ENCODE peak calls at places on chromosomes 2 and 18, in four cellular contexts. One of them, this sample, is unnamed.

GRCh38 chr18:54090856-54091255 is 133.6 kb downstream of the MBD2 start:
- DNase-seq in AG04449: no peak
- DNase-seq in neural progenitor cell: no peak
- DNase-seq in Peyer's patch: no peak
- DNase-seq in this sample: no peak

GRCh38 chr2:71699428-71699827 is 246.1 kb downstream of the DYSF start:
- DNase-seq in AG04449: no peak
- DNase-seq in neural progenitor cell: no peak
- DNase-seq in Peyer's patch: no peak
- DNase-seq in this sample: no peak

GRCh38 chr2:232336241-232336736 is 42.3 kb upstream of the ALPP start:
- DNase-seq in AG04449: no peak
- DNase-seq in neural progenitor cell: no peak
- DNase-seq in Peyer's patch: no peak
- DNase-seq in this sample: no peak

GRCh38 chr2:135916232-135916631 is 40.0 kb upstream of the MCM6 start:
- DNase-seq in AG04449: no peak
- DNase-seq in neural progenitor cell: peak
- DNase-seq in Peyer's patch: no peak
- DNase-seq in this sample: no peak

GRCh38 chr18:69401475-69402218 is 959 bp downstream of the DOK6 start:
- DNase-seq in AG04449: no peak
- DNase-seq in neural progenitor cell: peak
- DNase-seq in Peyer's patch: no peak
- DNase-seq in this sample: no peak

GRCh38 chr2:24342110-24342910 is 18.0 kb downstream of the ITSN2 start:
- DNase-seq in AG04449: peak
- DNase-seq in neural progenitor cell: no peak
- DNase-seq in Peyer's patch: no peak
- DNase-seq in this sample: no peak

GRCh38 chr2:101516833-101517690 is 42.1 kb upstream of the RFX8 start:
- DNase-seq in AG04449: peak
- DNase-seq in neural progenitor cell: no peak
- DNase-seq in Peyer's patch: no peak
- DNase-seq in this sample: no peak

GRCh38 chr2:215635071-215635787 is 199.4 kb upstream of the FN1 start:
- DNase-seq in AG04449: no peak
- DNase-seq in neural progenitor cell: no peak
- DNase-seq in Peyer's patch: no peak
- DNase-seq in this sample: no peak

GRCh38 chr2:176130153-176130916 is 830 bp downstream of the HOXD8 start:
- DNase-seq in AG04449: no peak
- DNase-seq in neural progenitor cell: peak
- DNase-seq in Peyer's patch: no peak
- DNase-seq in this sample: no peak

GRCh38 chr2:235206399-235206798 is 254.6 kb downstream of the SH3BP4 start:
- DNase-seq in AG04449: no peak
- DNase-seq in neural progenitor cell: no peak
- DNase-seq in Peyer's patch: no peak
- DNase-seq in this sample: no peak

GRCh38 chr2:10520154-10520553 is 72.0 kb upstream of the ODC1 start:
- DNase-seq in AG04449: no peak
- DNase-seq in neural progenitor cell: no peak
- DNase-seq in Peyer's patch: no peak
- DNase-seq in this sample: no peak

GRCh38 chr2:23381084-23381483 is 3.9 kb upstream of the KLHL29 start:
- DNase-seq in AG04449: no peak
- DNase-seq in neural progenitor cell: no peak
- DNase-seq in Peyer's patch: no peak
- DNase-seq in this sample: no peak

GRCh38 chr18:48769006-48769646 is 181.6 kb downstream of the SMAD7 start:
- DNase-seq in AG04449: no peak
- DNase-seq in neural progenitor cell: no peak
- DNase-seq in Peyer's patch: no peak
- DNase-seq in this sample: no peak

GRCh38 chr2:113858764-113859163 is 31.1 kb upstream of the ACTR3 start:
- DNase-seq in AG04449: peak
- DNase-seq in neural progenitor cell: no peak
- DNase-seq in Peyer's patch: no peak
- DNase-seq in this sample: no peak

GRCh38 chr18:49071776-49072175 is 121.0 kb upstream of the SMAD7 start:
- DNase-seq in AG04449: no peak
- DNase-seq in neural progenitor cell: no peak
- DNase-seq in Peyer's patch: no peak
- DNase-seq in this sample: no peak

GRCh38 chr2:171811229-171811628 is 82.8 kb downstream of the SLC25A12 start:
- DNase-seq in AG04449: no peak
- DNase-seq in neural progenitor cell: peak
- DNase-seq in Peyer's patch: no peak
- DNase-seq in this sample: no peak

GRCh38 chr2:214311031-214311533 is 99.8 kb upstream of the VWC2L start:
- DNase-seq in AG04449: no peak
- DNase-seq in neural progenitor cell: peak
- DNase-seq in Peyer's patch: no peak
- DNase-seq in this sample: no peak

GRCh38 chr18:70337139-70337972 is 48.5 kb downstream of the SOCS6 start:
- DNase-seq in AG04449: peak
- DNase-seq in neural progenitor cell: peak
- DNase-seq in Peyer's patch: no peak
- DNase-seq in this sample: no peak

GRCh38 chr2:236828820-236829219 is 256.9 kb upstream of the COPS8 start:
- DNase-seq in AG04449: no peak
- DNase-seq in neural progenitor cell: no peak
- DNase-seq in Peyer's patch: no peak
- DNase-seq in this sample: no peak

GRCh38 chr2:229689307-229689839 is 25.0 kb downstream of the DNER start:
- DNase-seq in AG04449: no peak
- DNase-seq in neural progenitor cell: no peak
- DNase-seq in Peyer's patch: no peak
- DNase-seq in this sample: no peak

GRCh38 chr18:35460719-35461118 is 37.0 kb downstream of the INO80C start:
- DNase-seq in AG04449: no peak
- DNase-seq in neural progenitor cell: no peak
- DNase-seq in Peyer's patch: no peak
- DNase-seq in this sample: no peak

GRCh38 chr18:57890266-57890665 is 87.2 kb upstream of the ATP8B1 start:
- DNase-seq in AG04449: no peak
- DNase-seq in neural progenitor cell: no peak
- DNase-seq in Peyer's patch: no peak
- DNase-seq in this sample: no peak

GRCh38 chr2:181228661-181229060 is 228.5 kb upstream of the ITGA4 start:
- DNase-seq in AG04449: no peak
- DNase-seq in neural progenitor cell: no peak
- DNase-seq in Peyer's patch: no peak
- DNase-seq in this sample: no peak

GRCh38 chr2:241036964-241037421 is 38.6 kb downstream of the SNED1 start:
- DNase-seq in AG04449: no peak
- DNase-seq in neural progenitor cell: no peak
- DNase-seq in Peyer's patch: peak
- DNase-seq in this sample: no peak

GRCh38 chr2:241034490-241035141 is 36.2 kb downstream of the SNED1 start:
- DNase-seq in AG04449: no peak
- DNase-seq in neural progenitor cell: no peak
- DNase-seq in Peyer's patch: no peak
- DNase-seq in this sample: no peak

GRCh38 chr2:241035142-241035817 is 36.9 kb downstream of the SNED1 start:
- DNase-seq in AG04449: no peak
- DNase-seq in neural progenitor cell: peak
- DNase-seq in Peyer's patch: peak
- DNase-seq in this sample: no peak

GRCh38 chr2:241036397-241036963 is 38.1 kb downstream of the SNED1 start:
- DNase-seq in AG04449: no peak
- DNase-seq in neural progenitor cell: peak
- DNase-seq in Peyer's patch: peak
- DNase-seq in this sample: peak

GRCh38 chr2:241035818-241036396 is 37.5 kb downstream of the SNED1 start:
- DNase-seq in AG04449: no peak
- DNase-seq in neural progenitor cell: peak
- DNase-seq in Peyer's patch: peak
- DNase-seq in this sample: no peak
- H3K4me3 ChIP-seq in AG04449: peak
- H3K4me3 ChIP-seq in neural progenitor cell: peak
- H3K4me3 ChIP-seq in Peyer's patch: peak
- H3K4me3 ChIP-seq in this sample: peak

GRCh38 chr2:66430195-66430905 is 4.6 kb upstream of the MEIS1 start:
- DNase-seq in AG04449: no peak
- DNase-seq in neural progenitor cell: no peak
- DNase-seq in Peyer's patch: no peak
- DNase-seq in this sample: no peak

GRCh38 chr2:66428986-66429612 is 5.8 kb upstream of the MEIS1 start:
- DNase-seq in AG04449: no peak
- DNase-seq in neural progenitor cell: peak
- DNase-seq in Peyer's patch: no peak
- DNase-seq in this sample: no peak

GRCh38 chr2:66432801-66433694 is 1.9 kb upstream of the MEIS1 start:
- DNase-seq in AG04449: peak
- DNase-seq in neural progenitor cell: peak
- DNase-seq in Peyer's patch: no peak
- DNase-seq in this sample: no peak

GRCh38 chr2:66431840-66432511 is 2.9 kb upstream of the MEIS1 start:
- DNase-seq in AG04449: no peak
- DNase-seq in neural progenitor cell: peak
- DNase-seq in Peyer's patch: no peak
- DNase-seq in this sample: no peak

GRCh38 chr2:66430906-66431619 is 3.9 kb upstream of the MEIS1 start:
- DNase-seq in AG04449: no peak
- DNase-seq in neural progenitor cell: peak
- DNase-seq in Peyer's patch: no peak
- DNase-seq in this sample: no peak
- TF ChIP-seq CTCF in AG04449: no peak
- TF ChIP-seq CTCF in neural progenitor cell: no peak
- TF ChIP-seq CTCF in Peyer's patch: no peak
- TF ChIP-seq CTCF in this sample: no peak

GRCh38 chr2:118224144-118224887 is 136.0 kb downstream of the INSIG2 start:
- DNase-seq in AG04449: no peak
- DNase-seq in neural progenitor cell: peak
- DNase-seq in Peyer's patch: peak
- DNase-seq in this sample: no peak
- H3K4me3 ChIP-seq in AG04449: peak
- H3K4me3 ChIP-seq in neural progenitor cell: peak
- H3K4me3 ChIP-seq in Peyer's patch: peak
- H3K4me3 ChIP-seq in this sample: peak

GRCh38 chr2:75481041-75481836 is 79.5 kb downstream of the EVA1A start:
- DNase-seq in AG04449: no peak
- DNase-seq in neural progenitor cell: peak
- DNase-seq in Peyer's patch: no peak
- DNase-seq in this sample: no peak
- TF ChIP-seq CTCF in AG04449: peak
- TF ChIP-seq CTCF in neural progenitor cell: peak
- TF ChIP-seq CTCF in Peyer's patch: no peak
- TF ChIP-seq CTCF in this sample: peak

GRCh38 chr2:46716806-46717732 is 198.5 kb downstream of the MCFD2 start:
- DNase-seq in AG04449: no peak
- DNase-seq in neural progenitor cell: no peak
- DNase-seq in Peyer's patch: no peak
- DNase-seq in this sample: no peak
- H3K4me3 ChIP-seq in AG04449: no peak
- H3K4me3 ChIP-seq in neural progenitor cell: no peak
- H3K4me3 ChIP-seq in Peyer's patch: no peak
- H3K4me3 ChIP-seq in this sample: no peak

GRCh38 chr2:193584522-193584938 is 1389.8 kb upstream of the TMEFF2 start:
- DNase-seq in AG04449: no peak
- DNase-seq in neural progenitor cell: peak
- DNase-seq in Peyer's patch: no peak
- DNase-seq in this sample: no peak
- TF ChIP-seq CTCF in AG04449: no peak
- TF ChIP-seq CTCF in neural progenitor cell: peak
- TF ChIP-seq CTCF in Peyer's patch: peak
- TF ChIP-seq CTCF in this sample: peak

GRCh38 chr2:120477831-120478481 is 132.0 kb downstream of the INHBB start:
- DNase-seq in AG04449: no peak
- DNase-seq in neural progenitor cell: no peak
- DNase-seq in Peyer's patch: no peak
- DNase-seq in this sample: no peak
- H3K4me3 ChIP-seq in AG04449: no peak
- H3K4me3 ChIP-seq in neural progenitor cell: no peak
- H3K4me3 ChIP-seq in Peyer's patch: no peak
- H3K4me3 ChIP-seq in this sample: no peak

DNA sequence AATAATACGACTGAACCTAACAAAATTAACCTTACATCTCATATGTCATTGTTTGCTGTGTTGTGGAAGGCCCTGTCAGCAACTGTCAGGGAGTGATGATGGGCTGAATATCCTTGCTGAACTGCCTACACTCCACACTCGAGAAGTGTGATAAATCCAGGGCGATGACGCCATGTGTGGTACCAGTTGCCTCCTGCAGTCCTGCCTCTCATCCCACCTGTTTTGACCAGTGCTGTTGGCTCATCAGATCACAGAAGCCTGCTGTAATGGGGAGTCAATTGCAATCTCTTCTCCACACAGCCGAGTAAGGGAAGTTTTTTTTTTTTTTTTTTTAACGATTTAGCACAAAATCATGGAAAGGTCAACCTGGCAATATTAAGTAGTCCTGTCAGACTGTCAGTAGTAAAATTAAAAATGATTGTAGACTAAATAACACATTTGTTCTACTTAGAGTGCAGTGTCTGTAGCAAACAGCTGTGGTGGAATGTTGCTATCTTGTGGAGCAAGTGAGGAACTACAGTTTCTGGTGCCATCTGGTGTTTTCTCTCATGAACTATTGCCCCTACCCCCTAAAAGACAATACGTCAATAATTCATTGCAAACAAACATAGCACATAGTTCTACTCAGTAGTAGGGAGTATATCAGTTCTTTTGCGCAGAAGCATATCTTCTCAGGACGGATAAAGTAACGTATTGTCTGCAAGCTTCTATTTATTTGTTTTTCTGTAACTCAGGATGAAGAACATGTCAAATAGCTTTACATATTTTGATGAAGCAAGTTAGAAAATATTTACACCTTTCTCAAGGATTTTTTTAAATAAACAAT is 347.6 kb downstream of the CTNNA2 start:
- DNase-seq in AG04449: peak
- DNase-seq in neural progenitor cell: peak
- DNase-seq in Peyer's patch: no peak
- DNase-seq in this sample: no peak
- TF ChIP-seq CTCF in AG04449: peak
- TF ChIP-seq CTCF in neural progenitor cell: peak
- TF ChIP-seq CTCF in Peyer's patch: peak
- TF ChIP-seq CTCF in this sample: peak

DNA sequence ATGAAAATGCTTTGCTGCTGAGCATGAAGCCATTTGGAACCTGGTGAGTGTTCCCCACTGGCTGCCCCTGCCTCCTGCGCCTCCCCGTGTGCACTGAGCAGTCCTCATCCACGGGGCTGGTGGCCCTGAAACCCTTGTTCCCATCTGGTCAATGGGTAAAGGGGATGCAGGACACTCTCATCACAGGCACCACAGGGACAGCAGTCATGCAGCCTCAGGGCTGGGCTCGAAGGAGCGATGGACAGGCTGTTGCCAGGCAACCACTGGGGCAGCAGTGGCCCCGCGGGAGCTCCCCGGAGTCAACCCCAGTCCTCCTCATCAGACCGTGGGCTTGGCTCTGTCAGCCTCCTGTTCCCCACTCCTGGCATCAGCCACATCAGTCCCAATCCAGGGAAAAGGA is 509.6 kb downstream of the EIPR1 start:
- DNase-seq in AG04449: no peak
- DNase-seq in neural progenitor cell: peak
- DNase-seq in Peyer's patch: no peak
- DNase-seq in this sample: no peak
- H3K4me3 ChIP-seq in AG04449: no peak
- H3K4me3 ChIP-seq in neural progenitor cell: no peak
- H3K4me3 ChIP-seq in Peyer's patch: no peak
- H3K4me3 ChIP-seq in this sample: no peak

This sample was measured in GM12864.